ENCODE peak calls at places on chromosomes 16 and 17, in ten cellular contexts. B is tibial artery; H is cardiac muscle cell; C is left lung; X is kidney; M is IMR-90; T is CD8-positive, alpha-beta T cell; F is colonic mucosa; Q is upper lobe of right lung; J is GM06990. O is an unnamed sample.

GRCh38 chr16:27993587-27993986 is 69.9 kb downstream of the GSG1L start:
- DNase-seq in B (peak; percentile 33), H (no peak), C (no peak), X (peak; percentile 9), M (no peak), T (no peak), F (no peak), Q (no peak), J (no peak), O (peak; percentile 24)

GRCh38 chr16:74111583-74111982 is 185.0 kb upstream of the PSMD7 start:
- DNase-seq in B (no peak), H (no peak), C (no peak), X (no peak), M (no peak), T (no peak), F (no peak), Q (no peak), J (no peak), O (no peak)

GRCh38 chr17:20063665-20064648 is 54.8 kb downstream of the SPECC1 start:
- DNase-seq in B (peak; percentile 95), H (no peak), C (peak; percentile 64), X (peak; percentile 90), M (peak; percentile 87), T (no peak), F (peak; percentile 51), Q (peak; percentile 67), J (peak; percentile 57), O (peak; percentile 78)

GRCh38 chr16:49000594-49000993 is 281.0 kb downstream of the CBLN1 start:
- DNase-seq in B (no peak), H (no peak), C (no peak), X (no peak), M (no peak), T (no peak), F (no peak), Q (no peak), J (no peak), O (peak; percentile 10)

GRCh38 chr16:50547340-50547865 is 793 bp upstream of the NKD1 start:
- DNase-seq in B (peak; percentile 80), H (peak; percentile 46), C (peak; percentile 51), X (no peak), M (no peak), T (peak; percentile 77), F (peak; percentile 57), Q (no peak), J (peak; percentile 59), O (peak; percentile 57)

GRCh38 chr17:71039391-71039790 is 870.1 kb downstream of the KCNJ2 start:
- DNase-seq in B (no peak), H (no peak), C (no peak), X (no peak), M (no peak), T (no peak), F (no peak), Q (no peak), J (no peak), O (no peak)

GRCh38 chr16:1920727-1921155 is 2.5 kb upstream of the HS3ST6 start:
- DNase-seq in B (no peak), H (peak; percentile 70), C (no peak), X (no peak), M (no peak), T (no peak), F (no peak), Q (peak; percentile 55), J (no peak), O (peak; percentile 29)

GRCh38 chr17:42182927-42183734 is 2.1 kb downstream of the HCRT start:
- DNase-seq in B (no peak), H (no peak), C (no peak), X (no peak), M (peak; percentile 60), T (no peak), F (peak; percentile 62), Q (no peak), J (no peak), O (no peak)

GRCh38 chr16:57785385-57785784 is 16.9 kb downstream of the KIFC3 start:
- DNase-seq in B (peak; percentile 51), H (no peak), C (no peak), X (no peak), M (no peak), T (no peak), F (no peak), Q (no peak), J (no peak), O (no peak)

GRCh38 chr17:58270476-58271290 is 10.1 kb downstream of the MPO start:
- DNase-seq in B (no peak), H (no peak), C (no peak), X (no peak), M (no peak), T (no peak), F (no peak), Q (peak; percentile 47), J (no peak), O (no peak)

GRCh38 chr16:22788190-22788530 is 25.8 kb upstream of the HS3ST2 start:
- DNase-seq in B (no peak), H (no peak), C (no peak), X (no peak), M (no peak), T (no peak), F (no peak), Q (no peak), J (no peak), O (no peak)

GRCh38 chr17:61815863-61816523 is 47.3 kb downstream of the BRIP1 start:
- DNase-seq in B (no peak), H (peak; percentile 14), C (no peak), X (no peak), M (no peak), T (no peak), F (no peak), Q (no peak), J (no peak), O (no peak)

GRCh38 chr16:12120331-12120981 is 143.9 kb downstream of the SNX29 start:
- DNase-seq in B (peak; percentile 82), H (no peak), C (no peak), X (peak; percentile 55), M (peak; percentile 84), T (no peak), F (no peak), Q (peak; percentile 21), J (no peak), O (no peak)

GRCh38 chr16:21684199-21684598 is 20.4 kb downstream of the OTOA start:
- DNase-seq in B (no peak), H (no peak), C (no peak), X (no peak), M (no peak), T (no peak), F (peak; percentile 32), Q (no peak), J (no peak), O (peak; percentile 26)

GRCh38 chr17:56629450-56630187 is 36.1 kb downstream of the NOG start:
- DNase-seq in B (no peak), H (peak; percentile 62), C (no peak), X (no peak), M (peak; percentile 37), T (no peak), F (no peak), Q (no peak), J (no peak), O (peak; percentile 3)

GRCh38 chr17:36850794-36851193 is 86.5 kb upstream of the LHX1 start:
- DNase-seq in B (no peak), H (no peak), C (no peak), X (no peak), M (peak; percentile 74), T (no peak), F (no peak), Q (no peak), J (no peak), O (peak; percentile 15)

GRCh38 chr17:32264823-32265191 is 825 bp upstream of the RHBDL3 start:
- DNase-seq in B (no peak), H (no peak), C (no peak), X (peak; percentile 55), M (no peak), T (no peak), F (no peak), Q (no peak), J (no peak), O (no peak)
- H3K4me3 ChIP-seq in B (peak overlapping the region; percentile 65), H (no peak overlapping the region), C (no peak overlapping the region), X (peak overlapping the region; percentile 41), M (no peak overlapping the region), T (no peak overlapping the region), F (no peak overlapping the region), Q (peak overlapping the region; percentile 42), J (no peak overlapping the region), O (no peak overlapping the region)

GRCh38 chr16:53576904-53577303 is 73.9 kb upstream of the AKTIP start:
- DNase-seq in B (no peak), H (no peak), C (no peak), X (no peak), M (no peak), T (no peak), F (no peak), Q (no peak), J (no peak), O (no peak)
- TF ChIP-seq CTCF in B (no peak), H (no peak), C (no peak), X (no peak), M (no peak), T (no peak), F (no peak), Q (no peak), J (no peak), O (no peak)

DNA sequence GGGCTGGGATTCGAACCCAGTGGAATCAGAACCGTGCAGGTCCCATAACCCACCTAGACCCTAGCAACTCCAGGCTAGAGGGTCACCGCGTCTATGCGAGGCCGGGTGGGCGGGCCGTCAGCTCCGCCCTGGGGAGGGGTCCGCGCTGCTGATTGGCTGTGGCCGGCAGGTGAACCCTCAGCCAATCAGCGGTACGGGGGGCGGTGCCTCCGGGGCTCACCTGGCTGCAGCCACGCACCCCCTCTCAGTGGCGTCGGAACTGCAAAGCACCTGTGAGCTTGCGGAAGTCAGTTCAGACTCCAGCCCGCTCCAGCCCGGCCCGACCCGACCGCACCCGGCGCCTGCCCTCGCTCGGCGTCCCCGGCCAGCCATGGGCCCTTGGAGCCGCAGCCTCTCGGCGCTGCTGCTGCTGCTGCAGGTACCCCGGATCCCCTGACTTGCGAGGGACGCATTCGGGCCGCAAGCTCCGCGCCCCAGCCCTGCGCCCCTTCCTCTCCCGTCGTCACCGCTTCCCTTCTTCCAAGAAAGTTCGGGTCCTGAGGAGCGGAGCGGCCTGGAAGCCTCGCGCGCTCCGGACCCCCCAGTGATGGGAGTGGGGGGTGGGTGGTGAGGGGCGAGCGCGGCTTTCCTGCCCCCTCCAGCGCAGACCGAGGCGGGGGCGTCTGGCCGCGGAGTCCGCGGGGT is at the start of gene CDH1:
- DNase-seq in B (no peak), H (peak; percentile 44), C (peak; percentile 88), X (peak; percentile 96), M (no peak), T (peak; percentile 10), F (peak; percentile 97), Q (peak; percentile 97), J (no peak), O (peak; percentile 52)
- H3K4me3 ChIP-seq in B (no peak within 1 kb of the TSS), H (peak within 1 kb of the TSS; percentile 32), C (peak within 1 kb of the TSS; percentile 42), X (peak within 1 kb of the TSS; percentile 65), M (no peak within 1 kb of the TSS), T (no peak within 1 kb of the TSS), F (peak within 1 kb of the TSS; percentile 62), Q (peak within 1 kb of the TSS; percentile 39), J (no peak within 1 kb of the TSS), O (peak within 1 kb of the TSS; percentile 37)

DNA sequence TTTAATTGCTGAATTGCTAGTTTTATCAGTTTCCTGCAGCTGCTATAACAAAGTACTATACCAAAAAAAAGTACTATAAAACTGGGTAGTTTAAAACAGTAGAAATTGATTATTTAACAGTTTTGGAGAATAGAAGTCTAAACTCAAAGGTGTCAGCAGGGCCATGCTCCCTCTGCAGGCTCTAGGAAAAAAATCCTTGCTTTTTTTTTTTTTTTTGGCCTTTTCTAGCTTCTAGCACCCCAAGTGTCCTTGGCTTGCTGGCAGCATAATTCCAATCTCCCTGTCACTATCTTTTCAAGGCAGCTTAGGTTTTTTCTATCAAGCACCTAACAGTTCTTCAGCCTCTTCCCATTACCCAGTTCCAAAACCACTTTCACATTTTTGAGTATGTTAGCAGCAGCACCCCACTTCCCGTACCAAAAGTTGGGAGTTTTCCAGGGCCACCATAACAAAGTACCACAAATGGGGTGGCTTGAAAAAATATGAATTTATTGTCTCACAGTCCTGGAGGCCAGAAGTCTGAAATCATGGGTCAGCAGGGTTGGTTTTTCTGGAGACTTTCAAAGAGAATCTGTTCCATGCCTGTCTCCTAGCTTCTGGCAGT is 37.4 kb downstream of the BPTF start:
- DNase-seq in B (no peak), H (no peak), C (no peak), X (no peak), M (no peak), T (no peak), F (no peak), Q (no peak), J (no peak), O (no peak)
- TF ChIP-seq CTCF in B (no peak), H (peak; percentile 14), C (no peak), X (no peak), M (peak; percentile 14), T (peak; percentile 17), F (no peak), Q (no peak), J (peak; percentile 11), O (no peak)

O was measured in GM12865.